ENCODE peak calls at places on chromosomes 2 and 18, in seven cellular contexts. U, J, R, W, D, Q and E are unnamed samples.

GRCh38 chr2:138094031-138094430 is 129.8 kb downstream of the HNMT start:
- DNase-seq in U (no peak), J (no peak), R (no peak), W (no peak), D (no peak), Q (no peak), E (no peak)

GRCh38 chr18:25533088-25533676 is 181.2 kb upstream of the ZNF521 start:
- DNase-seq in U (no peak), J (no peak), R (no peak), W (no peak), D (no peak), Q (no peak), E (no peak)

GRCh38 chr2:71551631-71551915 is 98.2 kb downstream of the DYSF start:
- DNase-seq in U (no peak), J (no peak), R (no peak), W (no peak), D (no peak), Q (no peak), E (no peak)

GRCh38 chr2:222479855-222480254 is 55.5 kb downstream of the SGPP2 start:
- DNase-seq in U (no peak), J (peak), R (no peak), W (no peak), D (no peak), Q (no peak), E (no peak)

GRCh38 chr2:237154894-237155851 is 69.5 kb downstream of the COPS8 start:
- DNase-seq in U (no peak), J (no peak), R (no peak), W (no peak), D (no peak), Q (no peak), E (no peak)

GRCh38 chr2:50491541-50492114 is 540.3 kb downstream of the NRXN1 start:
- DNase-seq in U (peak), J (peak), R (no peak), W (no peak), D (no peak), Q (peak), E (no peak)

GRCh38 chr2:10500601-10501361 is 52.7 kb upstream of the ODC1 start:
- DNase-seq in U (no peak), J (peak), R (peak), W (peak), D (no peak), Q (no peak), E (no peak)

GRCh38 chr2:27154481-27154880 is 5.7 kb downstream of the TCF23 start:
- DNase-seq in U (no peak), J (no peak), R (no peak), W (no peak), D (no peak), Q (no peak), E (no peak)

GRCh38 chr2:109497447-109497846 is 116.3 kb downstream of the SEPTIN10 start:
- DNase-seq in U (no peak), J (peak), R (no peak), W (no peak), D (no peak), Q (no peak), E (no peak)

GRCh38 chr2:205954707-205955106 is 131.3 kb downstream of the INO80D start:
- DNase-seq in U (no peak), J (no peak), R (no peak), W (no peak), D (no peak), Q (no peak), E (no peak)

GRCh38 chr2:226337941-226338605 is 461.5 kb downstream of the IRS1 start:
- DNase-seq in U (no peak), J (no peak), R (no peak), W (no peak), D (no peak), Q (no peak), E (no peak)

GRCh38 chr2:221965806-221966205 is 333.0 kb downstream of the PAX3 start:
- DNase-seq in U (no peak), J (no peak), R (no peak), W (no peak), D (no peak), Q (no peak), E (no peak)

GRCh38 chr2:84631047-84631446 is 114.7 kb downstream of the DNAH6 start:
- DNase-seq in U (peak), J (peak), R (no peak), W (no peak), D (no peak), Q (peak), E (no peak)

GRCh38 chr2:240348522-240348921 is 86.9 kb upstream of the GPC1 start:
- DNase-seq in U (no peak), J (no peak), R (no peak), W (no peak), D (no peak), Q (no peak), E (no peak)

GRCh38 chr2:25341031-25341727 is 546 bp downstream of the DNMT3A start:
- DNase-seq in U (no peak), J (no peak), R (no peak), W (no peak), D (no peak), Q (peak), E (no peak)

GRCh38 chr18:21706386-21706865 is 1.9 kb upstream of the ABHD3 start:
- DNase-seq in U (no peak), J (no peak), R (no peak), W (no peak), D (no peak), Q (no peak), E (no peak)

GRCh38 chr2:229388746-229389145 is 117.7 kb upstream of the PID1 start:
- DNase-seq in U (no peak), J (peak), R (no peak), W (no peak), D (no peak), Q (no peak), E (no peak)

GRCh38 chr18:67730884-67731283 is 214.4 kb upstream of the DSEL start:
- DNase-seq in U (no peak), J (peak), R (no peak), W (no peak), D (no peak), Q (no peak), E (no peak)

GRCh38 chr18:75500510-75500909 is 73.0 kb upstream of the SMIM21 start:
- DNase-seq in U (no peak), J (peak), R (no peak), W (no peak), D (no peak), Q (no peak), E (no peak)

GRCh38 chr18:6624729-6625308 is 104.7 kb upstream of the ARHGAP28 start:
- DNase-seq in U (no peak), J (peak), R (no peak), W (no peak), D (no peak), Q (no peak), E (no peak)

GRCh38 chr2:173151671-173152398 is 76.2 kb downstream of the MAP3K20 start:
- DNase-seq in U (no peak), J (peak), R (no peak), W (no peak), D (no peak), Q (no peak), E (no peak)

GRCh38 chr2:47232738-47233415 is 77.8 kb upstream of the STPG4 start:
- DNase-seq in U (no peak), J (peak), R (no peak), W (no peak), D (no peak), Q (no peak), E (no peak)

GRCh38 chr2:7860693-7861092 is 821.2 kb upstream of the ID2 start:
- DNase-seq in U (no peak), J (no peak), R (no peak), W (no peak), D (no peak), Q (no peak), E (no peak)

GRCh38 chr2:227154976-227155375 is 9.0 kb downstream of the COL4A4 start:
- DNase-seq in U (no peak), J (peak), R (no peak), W (no peak), D (no peak), Q (no peak), E (no peak)

GRCh38 chr2:133607679-133608078 is 39.4 kb upstream of the NCKAP5 start:
- DNase-seq in U (no peak), J (peak), R (no peak), W (no peak), D (no peak), Q (no peak), E (no peak)

GRCh38 chr2:207330912-207331311 is 165.2 kb upstream of the KLF7 start:
- DNase-seq in U (no peak), J (peak), R (peak), W (no peak), D (no peak), Q (no peak), E (no peak)